ENCODE peak calls at places on chromosomes 4 and X, in ten cellular contexts. M is endothelial cell of umbilical vein, S is esophagus muscularis mucosa, P is ovary, J is body of pancreas, D is thyroid gland, R is upper lobe of left lung, I is IMR-90, O is sigmoid colon, V is testis. X is an unnamed sample.

GRCh38 chr4:188976644-188977115 is 837.4 kb downstream of the TRIML1 start:
- DNase-seq in M (no peak), S (no peak), P (no peak), J (no peak), D (peak; percentile 9), R (no peak), I (peak; percentile 70), O (no peak), V (no peak), X (no peak)

GRCh38 chr4:185566425-185566824 is 31.1 kb upstream of the PDLIM3 start:
- DNase-seq in M (no peak), S (peak; percentile 91), P (peak; percentile 32), J (no peak), D (no peak), R (no peak), I (no peak), O (no peak), V (no peak), X (no peak)

GRCh38 chrX:39402158-39402557 is 600.9 kb downstream of the MID1IP1 start:
- DNase-seq in M (no peak), S (no peak), P (no peak), J (no peak), D (no peak), R (no peak), I (no peak), O (no peak), V (no peak), X (no peak)

GRCh38 chr4:40363382-40363920 is 28.3 kb downstream of the CHRNA9 start:
- DNase-seq in M (no peak), S (no peak), P (no peak), J (peak; percentile 63), D (peak; percentile 86), R (no peak), I (no peak), O (no peak), V (no peak), X (peak; percentile 64)

GRCh38 chrX:134520860-134521390 is 61.0 kb downstream of the HPRT1 start:
- DNase-seq in M (peak; percentile 78), S (no peak), P (no peak), J (peak; percentile 32), D (peak; percentile 28), R (no peak), I (peak; percentile 76), O (no peak), V (peak; percentile 30), X (no peak)

GRCh38 chr4:142960134-142960533 is 114.0 kb upstream of the INPP4B start:
- DNase-seq in M (no peak), S (no peak), P (no peak), J (no peak), D (no peak), R (no peak), I (no peak), O (no peak), V (no peak), X (no peak)

GRCh38 chr4:2935762-2936743 is 27.2 kb downstream of the NOP14 start:
- DNase-seq in M (no peak), S (no peak), P (peak; percentile 18), J (no peak), D (no peak), R (no peak), I (no peak), O (peak; percentile 56), V (peak; percentile 11), X (peak; percentile 27)

GRCh38 chr4:24922988-24923387 is 10.1 kb upstream of the CCDC149 start:
- DNase-seq in M (no peak), S (no peak), P (no peak), J (no peak), D (no peak), R (no peak), I (no peak), O (no peak), V (no peak), X (no peak)

GRCh38 chrX:2498781-2499302 is 1.9 kb downstream of the DHRSX start:
- DNase-seq in M (peak; percentile 20), S (no peak), P (no peak), J (peak; percentile 42), D (peak; percentile 70), R (no peak), I (peak; percentile 18), O (no peak), V (peak; percentile 70), X (peak; percentile 8)

GRCh38 chr4:8113611-8114343 is 44.8 kb downstream of the ABLIM2 start:
- DNase-seq in M (no peak), S (no peak), P (no peak), J (no peak), D (no peak), R (no peak), I (no peak), O (no peak), V (no peak), X (no peak)

GRCh38 chr4:44583393-44583792 is 68.0 kb downstream of the YIPF7 start:
- DNase-seq in M (no peak), S (no peak), P (no peak), J (no peak), D (no peak), R (no peak), I (no peak), O (no peak), V (no peak), X (no peak)

GRCh38 chr4:140567722-140568121 is 1.0 kb downstream of the UCP1 start:
- DNase-seq in M (peak; percentile 8), S (no peak), P (no peak), J (peak; percentile 6), D (peak; percentile 53), R (no peak), I (no peak), O (no peak), V (peak; percentile 17), X (no peak)

GRCh38 chrX:131271826-131272225 is 17.3 kb downstream of the IGSF1 start:
- DNase-seq in M (no peak), S (no peak), P (no peak), J (no peak), D (no peak), R (no peak), I (no peak), O (no peak), V (no peak), X (no peak)
- TF ChIP-seq POLR2A in M (no peak), S (no peak), P (no peak), J (no peak), D (no peak), R (no peak), I (no peak), O (no peak), V (no peak), X (no peak)

DNA sequence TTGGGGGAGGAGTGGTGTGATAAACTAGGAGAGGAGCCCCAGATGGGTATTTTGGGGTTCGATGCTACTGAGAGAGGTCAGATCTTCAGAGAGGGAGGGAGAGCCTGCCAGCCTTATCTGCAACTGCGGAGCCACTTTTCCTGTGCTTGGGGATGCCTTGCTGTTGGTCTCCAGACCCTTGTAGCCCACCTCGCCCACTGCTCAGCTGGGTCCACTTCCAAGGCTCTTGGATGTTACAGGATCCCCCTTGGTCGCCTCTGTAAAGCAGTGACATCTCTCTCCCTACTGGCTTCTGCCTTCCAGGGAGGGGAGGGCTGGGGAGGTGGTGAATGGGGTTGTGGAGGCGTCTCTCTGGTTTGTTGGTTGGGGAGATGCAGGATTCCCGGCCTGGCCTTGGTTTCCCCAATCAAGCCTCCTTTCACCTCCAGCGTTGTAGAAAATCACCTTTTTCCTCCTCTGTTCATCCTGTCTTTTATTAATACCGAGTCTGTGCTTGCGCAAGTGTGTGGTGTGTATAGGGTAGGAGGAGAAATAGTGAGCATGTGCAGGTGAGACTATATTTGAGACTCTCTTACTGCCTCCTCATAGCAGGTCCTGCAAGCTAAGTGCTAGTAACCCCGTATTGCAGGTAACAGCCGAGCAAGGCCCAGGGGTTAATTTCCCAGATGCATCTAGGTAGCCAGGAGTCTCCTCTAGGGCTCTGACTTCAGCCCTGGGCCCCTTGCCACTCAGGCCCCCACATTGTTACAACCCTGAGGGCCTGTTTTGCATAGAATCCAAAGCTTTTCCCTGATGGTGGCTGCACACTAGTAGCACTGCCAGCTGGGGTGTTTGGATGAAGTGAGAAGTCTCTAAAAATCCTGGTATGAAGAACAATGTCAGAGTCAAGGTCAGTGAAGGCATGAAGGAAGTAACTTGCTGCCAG is 337.5 kb downstream of the ARHGAP10 start:
- DNase-seq in M (no peak), S (no peak), P (no peak), J (no peak), D (peak; percentile 11), R (no peak), I (no peak), O (no peak), V (peak; percentile 26), X (no peak)
- H3K4me1 ChIP-seq in M (no peaks in the 10 kb centered on the region), S (peaks cover 47% of the 10 kb centered on the region), P (peaks cover 23% of the 10 kb centered on the region), J (peaks cover 6% of the 10 kb centered on the region), D (peaks cover 16% of the 10 kb centered on the region), R (peaks cover 9% of the 10 kb centered on the region), I (peaks cover 8% of the 10 kb centered on the region), O (peaks cover 60% of the 10 kb centered on the region), V (peaks cover 19% of the 10 kb centered on the region), X (peaks cover 57% of the 10 kb centered on the region)

GRCh38 chrX:13090261-13091110 is 46.1 kb upstream of the FAM9C start:
- DNase-seq in M (peak; percentile 87), S (no peak), P (no peak), J (no peak), D (no peak), R (no peak), I (peak; percentile 51), O (no peak), V (no peak), X (no peak)
- TF ChIP-seq POLR2A in M (no peak), S (no peak), P (no peak), J (no peak), D (no peak), R (no peak), I (no peak), O (no peak), V (no peak), X (no peak)

GRCh38 chr4:74112399-74113090 is 13.6 kb upstream of the CXCL2 start:
- DNase-seq in M (peak; percentile 24), S (no peak), P (no peak), J (no peak), D (peak; percentile 60), R (no peak), I (peak; percentile 61), O (no peak), V (no peak), X (no peak)

GRCh38 chr4:74111990-74112389 is 13.0 kb upstream of the CXCL2 start:
- DNase-seq in M (peak; percentile 64), S (no peak), P (no peak), J (no peak), D (peak; percentile 75), R (no peak), I (peak; percentile 36), O (no peak), V (no peak), X (no peak)

GRCh38 chr4:74117024-74117534 is 18.1 kb upstream of the CXCL2 start:
- DNase-seq in M (peak; percentile 99), S (no peak), P (peak; percentile 25), J (peak; percentile 96), D (peak; percentile 76), R (no peak), I (peak; percentile 98), O (peak; percentile 88), V (no peak), X (peak; percentile 77)

GRCh38 chr4:74111576-74111975 is 12.6 kb upstream of the CXCL2 start:
- DNase-seq in M (no peak), S (no peak), P (no peak), J (no peak), D (no peak), R (no peak), I (no peak), O (no peak), V (no peak), X (no peak)

DNA sequence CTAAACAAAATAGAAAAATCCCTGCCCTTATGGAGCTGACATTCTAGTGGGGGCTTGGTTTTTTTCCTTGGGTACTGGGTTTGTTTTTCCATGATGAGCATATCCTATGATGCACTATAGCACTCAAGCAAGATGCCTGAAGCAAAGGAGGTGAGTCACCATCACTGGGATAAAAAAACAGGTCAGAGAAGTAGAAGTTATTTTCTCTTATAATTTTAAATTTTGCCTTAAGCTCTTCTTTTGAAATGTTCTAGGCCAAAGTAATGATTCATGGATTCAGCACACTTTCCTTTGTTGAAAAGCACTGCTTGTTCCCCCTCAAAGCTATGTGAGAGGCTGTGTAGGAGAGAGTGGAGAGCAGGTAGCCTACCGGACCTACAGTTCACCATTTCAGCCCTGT is 15.2 kb upstream of the CXCL2 start:
- DNase-seq in M (peak; percentile 59), S (no peak), P (no peak), J (no peak), D (no peak), R (no peak), I (peak; percentile 89), O (no peak), V (no peak), X (no peak)
- H3K4me1 ChIP-seq in M (peaks cover 46% of the 10 kb centered on the region), S (peaks cover 38% of the 10 kb centered on the region), P (no peaks in the 10 kb centered on the region), J (peaks cover 30% of the 10 kb centered on the region), D (peaks cover 16% of the 10 kb centered on the region), R (peaks cover 31% of the 10 kb centered on the region), I (peaks cover 11% of the 10 kb centered on the region), O (peaks cover 20% of the 10 kb centered on the region), V (peaks cover 5% of the 10 kb centered on the region), X (peaks cover 18% of the 10 kb centered on the region)

X was measured in stomach.